ENCODE peak calls at places on chromosomes 4 and X, in ten cellular contexts. T is Peyer's patch; P is CD8-positive, alpha-beta memory T cell; K is dorsolateral prefrontal cortex; D is foreskin keratinocyte; V is esophagus squamous epithelium; Z is substantia nigra; O is CD4-positive, alpha-beta T cell; J is hepatocyte; M is heart left ventricle. R is an unnamed sample.

GRCh38 chr4:60500860-60501259 is 699.3 kb upstream of the ADGRL3 start:
- DNase-seq in T (no peak), P (no peak), K (no peak), D (no peak), V (no peak), Z (no peak), O (no peak), J (no peak), M (no peak), R (no peak)

GRCh38 chr4:36197501-36197900 is 46.8 kb downstream of the ARAP2 start:
- DNase-seq in T (no peak), P (no peak), K (no peak), D (no peak), V (no peak), Z (no peak), O (no peak), J (no peak), M (peak; percentile 26), R (no peak)

GRCh38 chr4:3700736-3701135 is 65.4 kb upstream of the ADRA2C start:
- DNase-seq in T (no peak), P (no peak), K (peak; percentile 24), D (no peak), V (no peak), Z (no peak), O (no peak), J (no peak), M (peak; percentile 33), R (no peak)

GRCh38 chrX:141341341-141341740 is 99.0 kb upstream of the SPANXC start:
- DNase-seq in T (no peak), P (no peak), K (no peak), D (peak; percentile 6), V (no peak), Z (no peak), O (no peak), J (no peak), M (no peak), R (no peak)

GRCh38 chr4:115851918-115852766 is 738.7 kb upstream of the NDST4 start:
- DNase-seq in T (no peak), P (no peak), K (no peak), D (peak; percentile 36), V (no peak), Z (peak; percentile 13), O (no peak), J (peak; percentile 86), M (no peak), R (no peak)

GRCh38 chrX:21873063-21873785 is 17.4 kb downstream of the YY2 start:
- DNase-seq in T (no peak), P (no peak), K (no peak), D (peak; percentile 13), V (no peak), Z (no peak), O (no peak), J (no peak), M (no peak), R (no peak)

GRCh38 chrX:135625995-135626394 is 87.4 kb upstream of the CT45A1 start:
- DNase-seq in T (no peak), P (no peak), K (no peak), D (no peak), V (no peak), Z (no peak), O (no peak), J (peak; percentile 7), M (no peak), R (no peak)

GRCh38 chr4:167595898-167596297 is 361.6 kb upstream of the SPOCK3 start:
- DNase-seq in T (no peak), P (no peak), K (no peak), D (peak; percentile 13), V (no peak), Z (no peak), O (no peak), J (no peak), M (no peak), R (no peak)

GRCh38 chr4:112284662-112285411 is 867 bp downstream of the TIFA start:
- DNase-seq in T (peak; percentile 58), P (no peak), K (no peak), D (peak; percentile 28), V (no peak), Z (no peak), O (no peak), J (no peak), M (peak; percentile 59), R (no peak)

GRCh38 chr4:112284166-112284565 is 1.5 kb downstream of the TIFA start:
- DNase-seq in T (no peak), P (no peak), K (no peak), D (peak; percentile 39), V (no peak), Z (no peak), O (no peak), J (no peak), M (no peak), R (no peak)

GRCh38 chr4:112279882-112280315 is 5.8 kb downstream of the TIFA start:
- DNase-seq in T (no peak), P (no peak), K (no peak), D (peak; percentile 26), V (no peak), Z (no peak), O (no peak), J (no peak), M (no peak), R (no peak)

GRCh38 chr4:112280657-112281056 is 5.0 kb downstream of the TIFA start:
- DNase-seq in T (no peak), P (no peak), K (no peak), D (no peak), V (no peak), Z (no peak), O (no peak), J (no peak), M (no peak), R (no peak)

DNA sequence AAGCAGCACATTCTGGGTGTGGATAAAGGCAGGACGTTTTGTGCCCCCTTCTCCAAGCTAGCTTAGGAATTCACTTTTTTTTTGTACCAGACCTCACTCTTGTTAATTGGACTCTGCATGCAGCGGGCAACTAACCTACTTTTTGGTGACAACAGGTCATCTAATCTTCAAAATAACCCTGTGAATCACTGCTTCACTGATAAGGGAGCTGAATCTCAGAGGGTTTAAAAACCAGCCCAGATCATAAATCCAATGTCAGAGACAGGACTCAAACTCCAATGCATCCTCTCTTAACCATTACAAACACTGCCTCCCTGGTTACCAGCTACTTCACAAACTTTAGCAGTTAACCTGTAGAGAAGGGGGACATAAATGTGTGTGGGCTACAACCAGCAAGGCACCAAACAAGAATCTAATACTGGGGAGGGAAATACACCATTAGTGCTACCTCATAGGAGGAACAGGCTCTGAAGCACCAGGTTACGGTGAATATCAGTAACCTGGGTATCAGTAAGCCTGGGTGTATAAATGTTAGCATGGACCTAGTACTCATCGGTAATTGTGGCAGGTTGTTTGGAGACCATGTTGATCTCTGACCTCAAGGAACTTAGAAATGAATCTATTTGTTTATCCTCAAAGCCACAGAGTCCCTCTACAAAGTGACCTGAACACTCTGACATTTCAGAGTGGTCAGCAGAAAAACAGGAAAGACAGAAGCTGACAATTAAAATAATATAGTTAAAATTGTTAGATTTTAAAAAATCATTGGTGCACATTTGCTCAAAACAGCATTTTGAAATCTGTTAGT is 2.6 kb downstream of the TIFA start:
- DNase-seq in T (no peak), P (no peak), K (no peak), D (no peak), V (no peak), Z (no peak), O (no peak), J (no peak), M (no peak), R (no peak)
- H3K27ac ChIP-seq in T (no peak overlapping the region), P (no peak overlapping the region), K (no peak overlapping the region), D (no peak overlapping the region), V (peak overlapping the region; percentile 93), Z (no peak overlapping the region), O (no peak overlapping the region), J (peak overlapping the region; percentile 24), M (no peak overlapping the region), R (no peak overlapping the region)

GRCh38 chrX:46953597-46953996 is 41.4 kb downstream of the JADE3 start:
- DNase-seq in T (no peak), P (no peak), K (no peak), D (no peak), V (no peak), Z (no peak), O (no peak), J (no peak), M (no peak), R (no peak)

GRCh38 chrX:46959101-46959500 is 46.9 kb downstream of the JADE3 start:
- DNase-seq in T (no peak), P (no peak), K (no peak), D (no peak), V (no peak), Z (no peak), O (no peak), J (no peak), M (no peak), R (no peak)

GRCh38 chrX:46954716-46955115 is 42.5 kb downstream of the JADE3 start:
- DNase-seq in T (no peak), P (no peak), K (no peak), D (no peak), V (no peak), Z (no peak), O (no peak), J (no peak), M (no peak), R (no peak)

GRCh38 chrX:46957299-46957698 is 45.1 kb downstream of the JADE3 start:
- DNase-seq in T (no peak), P (no peak), K (no peak), D (no peak), V (no peak), Z (no peak), O (no peak), J (no peak), M (no peak), R (no peak)

GRCh38 chrX:46953137-46953527 is 40.9 kb downstream of the JADE3 start:
- DNase-seq in T (no peak), P (no peak), K (no peak), D (no peak), V (no peak), Z (no peak), O (no peak), J (no peak), M (no peak), R (no peak)
- H3K27ac ChIP-seq in T (no peak overlapping the region), P (no peak overlapping the region), K (no peak overlapping the region), D (no peak overlapping the region), V (no peak overlapping the region), Z (no peak overlapping the region), O (no peak overlapping the region), J (peak overlapping the region; percentile 69), M (no peak overlapping the region), R (no peak overlapping the region)

GRCh38 chr4:139014391-139015268 is 951 bp upstream of the NOCT start:
- DNase-seq in T (no peak), P (no peak), K (no peak), D (peak; percentile 99), V (no peak), Z (no peak), O (no peak), J (peak; percentile 81), M (no peak), R (no peak)

GRCh38 chr4:139007640-139008039 is 7.9 kb upstream of the NOCT start:
- DNase-seq in T (no peak), P (no peak), K (no peak), D (no peak), V (no peak), Z (no peak), O (no peak), J (no peak), M (no peak), R (no peak)

GRCh38 chr4:139015269-139015947 is at the start of gene NOCT:
- DNase-seq in T (peak; percentile 91), P (peak; percentile 94), K (peak; percentile 88), D (peak; percentile 87), V (peak; percentile 45), Z (peak; percentile 91), O (peak; percentile 89), J (peak; percentile 96), M (peak; percentile 94), R (peak; percentile 87)

GRCh38 chr4:139009702-139010101 is 5.9 kb upstream of the NOCT start:
- DNase-seq in T (no peak), P (no peak), K (no peak), D (no peak), V (no peak), Z (no peak), O (no peak), J (no peak), M (no peak), R (no peak)

DNA sequence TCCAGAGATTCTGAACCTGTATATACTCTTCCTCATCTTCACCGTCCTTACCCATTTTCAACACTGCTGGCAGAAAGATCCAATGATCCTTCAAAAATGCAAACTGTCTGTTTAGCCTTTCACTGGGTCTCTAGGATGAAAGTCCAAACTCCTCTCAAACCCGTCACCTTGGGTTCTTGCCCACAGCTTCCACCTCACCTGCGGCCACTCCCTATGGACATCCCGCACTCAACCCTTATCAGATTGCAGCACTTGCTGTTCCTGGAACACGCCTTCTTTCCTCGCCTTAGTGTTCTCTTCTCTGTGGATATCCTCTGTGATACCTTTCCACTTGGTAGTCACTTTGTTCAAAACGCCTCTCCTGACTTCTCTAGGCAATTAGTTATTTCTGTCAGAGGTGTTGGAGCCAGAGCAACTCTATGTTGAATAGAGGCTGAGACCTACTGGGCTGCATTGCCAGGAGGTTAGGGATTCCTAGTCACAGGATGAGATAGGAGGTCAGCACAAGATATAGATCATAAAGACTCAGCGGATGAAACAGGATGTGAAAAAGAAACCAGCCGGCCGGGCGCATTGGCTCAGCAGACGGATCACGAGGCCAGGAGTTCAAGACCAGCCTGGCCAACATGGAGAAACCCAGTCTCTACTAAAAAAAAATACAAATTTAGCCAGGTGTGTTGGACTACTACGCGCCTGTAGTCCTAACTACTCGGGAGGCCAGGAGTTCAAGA is 4.2 kb upstream of the NOCT start:
- DNase-seq in T (no peak), P (no peak), K (no peak), D (no peak), V (no peak), Z (no peak), O (no peak), J (peak; percentile 46), M (no peak), R (no peak)
- H3K27ac ChIP-seq in T (peak overlapping the region; percentile 74), P (no peak overlapping the region), K (no peak overlapping the region), D (no peak overlapping the region), V (no peak overlapping the region), Z (no peak overlapping the region), O (no peak overlapping the region), J (peak overlapping the region; percentile 67), M (no peak overlapping the region), R (no peak overlapping the region)

GRCh38 chr4:106240699-106241098 is 75.3 kb downstream of the TBCK start:
- DNase-seq in T (no peak), P (no peak), K (no peak), D (no peak), V (no peak), Z (no peak), O (no peak), J (no peak), M (no peak), R (no peak)

DNA sequence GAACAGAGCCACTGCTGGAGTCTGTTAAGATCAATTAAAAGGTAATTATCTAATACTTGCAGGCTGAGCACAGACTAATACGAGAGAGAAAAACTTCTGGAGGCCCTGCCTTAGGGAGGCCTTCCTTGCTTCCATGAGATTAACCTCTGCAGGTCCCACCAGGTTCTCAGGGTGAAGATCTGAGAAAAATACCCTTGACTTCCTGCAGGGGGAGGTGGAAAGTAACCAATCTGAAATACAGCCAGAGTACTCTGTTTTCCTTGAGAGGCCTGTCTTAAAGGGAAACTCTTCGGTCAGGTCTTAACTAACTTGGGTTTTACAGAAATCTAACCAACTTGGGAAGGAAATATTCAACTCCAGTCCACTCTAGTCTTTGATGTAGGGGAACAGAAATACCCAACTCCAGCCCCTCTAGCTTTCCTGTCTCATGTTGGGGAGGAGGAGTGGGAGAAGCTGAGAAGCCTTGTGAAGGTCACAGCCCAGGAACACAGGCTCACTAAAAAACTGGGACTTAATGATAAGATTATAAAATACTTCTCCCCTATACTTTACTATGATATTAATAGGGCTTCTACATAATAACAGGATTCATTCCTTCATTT is 77.1 kb downstream of the TBCK start:
- DNase-seq in T (no peak), P (no peak), K (no peak), D (peak; percentile 51), V (no peak), Z (no peak), O (no peak), J (peak; percentile 60), M (no peak), R (no peak)
- H3K27ac ChIP-seq in T (no peak overlapping the region), P (no peak overlapping the region), K (no peak overlapping the region), D (no peak overlapping the region), V (no peak overlapping the region), Z (no peak overlapping the region), O (no peak overlapping the region), J (peak overlapping the region; percentile 68), M (no peak overlapping the region), R (no peak overlapping the region)

R was measured in caudate nucleus.